ENCODE peak calls at places on chromosomes 16 and 17, in ten cellular contexts. J, R, B, Q, C, I, W, T, E and D are unnamed samples.
A peak's percentile ranks its signal among the peaks of the same experiment; 100 is the strongest.

GRCh38 chr16:7746971-7747370 is 414.3 kb downstream of the RBFOX1 start:
- DNase-seq in R (no peak), Q (no peak), T (no peak), C (no peak), I (no peak), B (no peak), E (no peak), W (no peak), J (no peak), D (no peak)

GRCh38 chr16:21701271-21701670 is 37.5 kb downstream of the OTOA start:
- DNase-seq in I (no peak), R (no peak), C (no peak), T (no peak), E (no peak), W (no peak), Q (no peak), J (no peak), B (no peak), D (no peak)

GRCh38 chr16:71882505-71883192 is 1.3 kb downstream of the ZNF821 start:
- DNase-seq in W (peak; percentile 40), R (peak; percentile 85), B (peak; percentile 89), C (peak; percentile 81), Q (peak; percentile 74), I (peak; percentile 75), J (peak; percentile 76), T (peak; percentile 71), E (peak; percentile 39), D (peak; percentile 75)

GRCh38 chr16:67530013-67530939 is 1.6 kb downstream of the RIPOR1 start:
- DNase-seq in T (peak; percentile 53), J (peak; percentile 57), C (peak; percentile 89), W (peak; percentile 75), I (no peak), Q (no peak), B (peak; percentile 63), R (peak; percentile 34), E (no peak), D (peak; percentile 87)

GRCh38 chr17:607341-608060 is 107.1 kb downstream of the VPS53 start:
- DNase-seq in E (no peak), W (no peak), I (no peak), C (no peak), T (no peak), R (no peak), J (no peak), Q (no peak), B (no peak), D (no peak)

GRCh38 chr17:41060052-41060604 is at the start of gene KRTAP2-3:
- DNase-seq in E (no peak), W (no peak), T (no peak), C (peak; percentile 97), I (no peak), R (peak; percentile 62), J (peak; percentile 92), Q (no peak), B (peak; percentile 32), D (peak; percentile 75)

GRCh38 chr16:55389426-55390073 is 65.5 kb downstream of the IRX6 start:
- DNase-seq in W (no peak), Q (no peak), T (no peak), I (no peak), B (no peak), E (no peak), R (peak; percentile 20), C (no peak), J (no peak), D (no peak)

GRCh38 chr16:49127103-49127502 is 154.5 kb downstream of the CBLN1 start:
- DNase-seq in C (no peak), Q (no peak), T (peak; percentile 48), I (no peak), W (no peak), J (no peak), E (no peak), R (peak; percentile 39), B (no peak), D (no peak)

GRCh38 chr16:53511403-53512280 is 8.6 kb upstream of the AKTIP start:
- DNase-seq in Q (peak; percentile 42), B (peak; percentile 17), R (no peak), W (peak; percentile 84), C (no peak), I (no peak), J (no peak), E (no peak), T (no peak), D (no peak)

GRCh38 chr16:57376313-57376818 is 4.1 kb downstream of the CX3CL1 start:
- DNase-seq in W (no peak), T (no peak), C (no peak), Q (no peak), B (no peak), I (no peak), J (no peak), E (no peak), R (no peak), D (no peak)

GRCh38 chr17:79746955-79747507 is 16.3 kb downstream of the ENPP7 start:
- DNase-seq in T (peak; percentile 39), R (no peak), B (no peak), W (no peak), J (no peak), C (peak; percentile 16), I (no peak), E (no peak), Q (peak; percentile 51), D (no peak)

GRCh38 chr16:81758376-81758775 is 20.7 kb upstream of the PLCG2 start:
- DNase-seq in Q (no peak), B (no peak), T (no peak), E (no peak), R (peak; percentile 17), J (peak; percentile 40), W (no peak), C (peak; percentile 30), I (no peak), D (no peak)